ENCODE peak calls at places on chromosomes 6 and 20, in ten cellular contexts. V is transverse colon, M is tibial nerve, A is A549, O is H1, Q is stomach, I is HepG2, S is SK-N-SH, D is suprapubic skin, C is ovary. Y is an unnamed sample.
A peak's percentile ranks its signal among the peaks of the same experiment; 100 is the strongest.

GRCh38 chr6:109465772-109466171 is 10.2 kb upstream of the MICAL1 start:
- DNase-seq in S (no peak), V (no peak), I (no peak), M (no peak), Q (peak; percentile 79), D (no peak), A (no peak), O (no peak), C (no peak), Y (no peak)

GRCh38 chr6:30880563-30881252 is 3.6 kb upstream of the DDR1 start:
- DNase-seq in C (no peak), D (no peak), V (no peak), Q (no peak), M (no peak), O (peak; percentile 85), I (no peak), A (no peak), S (peak; percentile 48), Y (no peak)

GRCh38 chr6:23511797-23512196 is 614.2 kb upstream of the NRSN1 start:
- DNase-seq in M (no peak), S (no peak), Q (no peak), I (no peak), O (no peak), V (no peak), A (no peak), D (no peak), C (no peak), Y (no peak)

GRCh38 chr6:31777667-31778050 is 531 bp upstream of the VWA7 start:
- DNase-seq in C (no peak), O (no peak), A (no peak), M (no peak), I (no peak), Q (no peak), D (no peak), S (no peak), V (no peak), Y (no peak)

GRCh38 chr6:43874814-43875590 is 105.0 kb downstream of the VEGFA start:
- DNase-seq in Q (no peak), M (no peak), A (no peak), C (no peak), S (no peak), I (no peak), O (no peak), V (no peak), D (no peak), Y (no peak)

GRCh38 chr6:25157842-25158241 is 121.3 kb upstream of the CARMIL1 start:
- DNase-seq in A (no peak), M (no peak), V (no peak), C (no peak), O (no peak), S (no peak), D (no peak), Q (no peak), I (no peak), Y (no peak)

GRCh38 chr20:45502561-45502960 is 12.9 kb downstream of the SPINT3 start:
- DNase-seq in A (no peak), O (no peak), V (no peak), C (no peak), I (no peak), D (no peak), M (no peak), Q (no peak), S (no peak), Y (no peak)

GRCh38 chr20:46563170-46563847 is 12.9 kb upstream of the OCSTAMP start:
- DNase-seq in C (peak; percentile 38), D (no peak), Q (no peak), O (peak; percentile 68), V (no peak), M (no peak), S (no peak), A (no peak), I (no peak), Y (no peak)

GRCh38 chr20:4412216-4412615 is 309.5 kb upstream of the PRND start:
- DNase-seq in A (no peak), Q (no peak), O (no peak), I (no peak), V (no peak), M (no peak), D (no peak), C (no peak), S (no peak), Y (no peak)

GRCh38 chr6:72649032-72649984 is 27.4 kb downstream of the KCNQ5 start:
- DNase-seq in V (no peak), S (no peak), I (no peak), A (peak; percentile 29), C (no peak), Q (no peak), O (no peak), M (peak; percentile 20), D (no peak), Y (no peak)

GRCh38 chr20:1283522-1284210 is 17.6 kb downstream of the SNPH start:
- DNase-seq in A (no peak), I (no peak), V (no peak), M (no peak), Q (no peak), D (peak; percentile 45), C (no peak), O (no peak), S (no peak), Y (peak; percentile 14)

GRCh38 chr20:59583428-59584277 is 20.7 kb upstream of the PHACTR3 start:
- DNase-seq in M (no peak), A (no peak), O (no peak), Q (peak; percentile 29), C (peak; percentile 91), I (no peak), V (peak; percentile 35), S (no peak), D (no peak), Y (peak; percentile 76)

GRCh38 chr6:157194110-157194509 is 129.2 kb downstream of the TMEM242 start:
- DNase-seq in O (no peak), M (no peak), I (no peak), V (no peak), C (no peak), S (no peak), Q (no peak), A (no peak), D (no peak), Y (no peak)

GRCh38 chr6:75852721-75853120 is 103.7 kb downstream of the MYO6 start:
- DNase-seq in Q (no peak), M (no peak), A (peak; percentile 61), C (no peak), D (no peak), S (no peak), O (no peak), V (no peak), I (no peak), Y (no peak)

GRCh38 chr6:134589512-134589911 is 271.6 kb upstream of the SGK1 start:
- DNase-seq in D (no peak), I (no peak), M (no peak), A (peak; percentile 98), Q (no peak), C (no peak), O (no peak), S (no peak), V (no peak), Y (no peak)

GRCh38 chr6:136745300-136745699 is 47.0 kb downstream of the MAP3K5 start:
- DNase-seq in D (no peak), S (no peak), M (no peak), Q (no peak), C (no peak), O (no peak), A (no peak), V (no peak), I (no peak), Y (no peak)

DNA sequence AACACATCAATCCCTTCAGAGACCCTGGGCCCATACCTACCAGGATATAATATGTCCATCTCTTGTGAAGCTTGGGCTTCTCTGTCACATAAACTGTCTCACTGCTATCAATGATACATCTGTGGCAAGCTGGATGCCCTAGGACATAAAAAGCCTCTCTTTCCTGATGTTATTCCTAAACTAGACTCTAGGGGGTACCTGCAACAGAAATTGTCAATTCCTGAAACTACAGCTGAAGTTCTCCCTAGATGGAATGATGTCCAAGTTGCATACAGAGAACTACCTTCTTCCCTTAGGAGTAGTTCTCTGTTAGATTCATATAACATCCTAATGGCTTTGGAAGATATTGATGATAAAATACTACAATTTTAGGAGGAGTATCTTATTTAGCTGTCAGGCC is 35.8 kb downstream of the TBX18 start:
- DNase-seq in C (no peak), I (peak; percentile 5), M (no peak), D (no peak), O (no peak), S (peak; percentile 14), V (no peak), A (peak; percentile 54), Q (no peak), Y (no peak)
- TF ChIP-seq CTCF in C (no peak), I (peak; percentile 34), M (peak; percentile 8), D (no peak), O (no peak), S (peak; percentile 53), V (no peak), A (no peak), Q (no peak), Y (no peak)

GRCh38 chr6:163777379-163777686 is 362.8 kb downstream of the QKI start:
- DNase-seq in M (no peak), C (no peak), D (no peak), O (no peak), I (no peak), S (peak; percentile 30), A (no peak), V (no peak), Q (no peak), Y (no peak)
- TF ChIP-seq EP300 in M (no peak), C (no peak), D (no peak), O (no peak), I (no peak), S (no peak), A (no peak), V (no peak), Q (no peak), Y (no peak)

GRCh38 chr6:113629940-113630339 is 227.2 kb upstream of the MARCKS start:
- DNase-seq in O (no peak), V (no peak), S (no peak), M (no peak), Q (no peak), A (no peak), D (no peak), I (no peak), C (no peak), Y (no peak)
- H3K27ac ChIP-seq in O (no peak overlapping the region), V (peak overlapping the region; percentile 29), S (peak overlapping the region; percentile 99), M (peak overlapping the region; percentile 82), Q (no peak overlapping the region), A (no peak overlapping the region), D (peak overlapping the region; percentile 79), I (no peak overlapping the region), C (no peak overlapping the region), Y (no peak overlapping the region)

DNA sequence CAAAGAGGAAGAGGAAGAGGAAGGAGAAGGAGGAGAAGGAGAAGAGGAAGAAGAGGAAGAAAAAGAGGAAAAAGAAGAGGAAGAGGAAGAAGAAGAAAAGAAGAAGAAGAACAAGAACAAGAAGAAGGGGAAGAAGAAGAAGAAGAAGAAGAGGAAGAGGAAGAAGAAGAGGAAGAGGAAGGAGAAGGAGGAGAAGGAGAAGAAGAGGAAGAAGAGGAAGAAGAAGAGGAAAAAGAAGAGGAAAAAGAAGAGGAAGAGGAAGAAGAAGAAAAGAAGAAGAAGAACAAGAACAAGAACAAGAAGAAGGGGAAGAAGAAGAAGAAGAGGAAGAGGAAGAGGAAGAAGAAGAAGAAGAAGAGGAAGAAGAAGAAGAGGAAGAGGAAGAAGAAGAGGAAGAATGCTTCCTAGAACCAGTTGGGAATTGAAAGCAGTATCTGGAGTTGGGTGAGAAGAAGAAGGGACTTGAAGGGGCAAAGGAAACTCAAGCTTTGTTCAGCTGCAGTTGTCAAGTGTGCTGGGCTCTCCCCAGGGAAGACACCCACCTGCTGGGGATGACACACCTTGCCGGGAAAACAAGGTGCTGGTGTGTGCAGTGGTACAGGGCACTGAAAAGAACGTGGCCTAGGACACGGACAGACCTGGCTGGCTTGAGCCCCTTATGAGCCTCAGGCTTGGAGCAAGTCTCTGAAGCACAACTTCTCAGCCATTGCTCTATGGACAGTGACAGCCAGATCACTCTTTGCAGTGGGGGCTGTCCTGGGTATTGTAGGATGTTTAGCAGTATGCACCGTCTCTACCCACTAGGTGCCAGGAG is 30.1 kb upstream of the ARFGEF2 start:
- DNase-seq in D (no peak), V (no peak), A (no peak), M (no peak), I (no peak), Q (no peak), S (no peak), C (no peak), O (no peak), Y (no peak)
- TF ChIP-seq CTCF in D (no peak), V (no peak), A (no peak), M (no peak), I (no peak), Q (no peak), S (no peak), C (no peak), O (no peak), Y (no peak)

Y was measured in sigmoid colon.